ENCODE peak calls at places on chromosomes 11 and 22, in seven cellular contexts. P, M, S, B, K, Y and I are unnamed samples.
A peak's percentile ranks its signal among the peaks of the same experiment; 100 is the strongest.

GRCh38 chr22:48705159-48705916 is 1122.3 kb downstream of the BRD1 start:
- DNase-seq in P (no peak), M (no peak), S (no peak), B (no peak), K (no peak), Y (peak; percentile 22), I (no peak)

GRCh38 chr11:765025-765801 is 12.1 kb downstream of the GATD1 start:
- DNase-seq in P (no peak), M (no peak), S (peak; percentile 56), B (no peak), K (peak; percentile 70), Y (peak; percentile 69), I (no peak)

GRCh38 chr11:3073029-3073435 is 15.8 kb upstream of the CARS1 start:
- DNase-seq in P (peak; percentile 73), M (no peak), S (no peak), B (no peak), K (no peak), Y (peak; percentile 7), I (no peak)

GRCh38 chr11:68142028-68142412 is 20.8 kb upstream of the CHKA start:
- DNase-seq in P (no peak), M (no peak), S (no peak), B (no peak), K (no peak), Y (no peak), I (no peak)

GRCh38 chr22:19292262-19293230 is 1.0 kb upstream of the CLTCL1 start:
- DNase-seq in P (no peak), M (no peak), S (peak; percentile 18), B (no peak), K (no peak), Y (peak; percentile 44), I (no peak)

GRCh38 chr11:113345978-113346377 is 31.6 kb downstream of the TTC12 start:
- DNase-seq in P (no peak), M (peak; percentile 27), S (no peak), B (no peak), K (no peak), Y (no peak), I (no peak)

GRCh38 chr11:125564357-125564756 is 4.9 kb upstream of the EI24 start:
- DNase-seq in P (no peak), M (no peak), S (no peak), B (no peak), K (no peak), Y (no peak), I (no peak)

GRCh38 chr11:67364783-67365525 is 8.4 kb downstream of the CLCF1 start:
- DNase-seq in P (no peak), M (no peak), S (no peak), B (no peak), K (no peak), Y (no peak), I (no peak)

GRCh38 chr11:68015467-68015866 is 5.3 kb downstream of the ALDH3B1 start:
- DNase-seq in P (no peak), M (no peak), S (no peak), B (no peak), K (no peak), Y (no peak), I (no peak)

GRCh38 chr11:6516865-6517264 is 19.8 kb downstream of the DNHD1 start:
- DNase-seq in P (no peak), M (no peak), S (no peak), B (no peak), K (no peak), Y (no peak), I (no peak)

GRCh38 chr11:71200172-71200716 is 52.1 kb downstream of the SHANK2 start:
- DNase-seq in P (no peak), M (no peak), S (no peak), B (no peak), K (no peak), Y (no peak), I (no peak)

GRCh38 chr11:130159657-130160459 is at the start of gene ST14:
- DNase-seq in P (no peak), M (no peak), S (peak; percentile 89), B (no peak), K (no peak), Y (peak; percentile 59), I (no peak)

GRCh38 chr11:62108017-62108750 is 15.6 kb upstream of the INCENP start:
- DNase-seq in P (peak; percentile 23), M (no peak), S (no peak), B (no peak), K (peak; percentile 75), Y (no peak), I (no peak)

GRCh38 chr11:63670738-63671321 is 346 bp downstream of the ATL3 start:
- DNase-seq in P (no peak), M (no peak), S (peak; percentile 78), B (no peak), K (peak; percentile 67), Y (peak; percentile 71), I (no peak)

GRCh38 chr22:41603873-41604332 is 14.3 kb upstream of the PMM1 start:
- DNase-seq in P (no peak), M (no peak), S (no peak), B (peak; percentile 14), K (no peak), Y (peak; percentile 5), I (no peak)

GRCh38 chr22:39174498-39175120 is 22.1 kb upstream of the CBX7 start:
- DNase-seq in P (peak; percentile 56), M (peak; percentile 71), S (peak; percentile 70), B (peak; percentile 25), K (peak; percentile 99), Y (peak; percentile 88), I (peak; percentile 76)

GRCh38 chr22:23841736-23842404 is 3.1 kb upstream of the DERL3 start:
- DNase-seq in P (no peak), M (no peak), S (no peak), B (no peak), K (no peak), Y (peak; percentile 39), I (no peak)

GRCh38 chr11:118628031-118628430 is 20.6 kb downstream of the PHLDB1 start:
- DNase-seq in P (no peak), M (no peak), S (no peak), B (no peak), K (no peak), Y (peak; percentile 37), I (no peak)

GRCh38 chr22:37623075-37624016 is 14.7 kb downstream of the GGA1 start:
- DNase-seq in P (no peak), M (no peak), S (peak; percentile 76), B (peak; percentile 61), K (peak; percentile 68), Y (peak; percentile 84), I (no peak)

GRCh38 chr11:96168623-96169022 is 174.4 kb downstream of the MAML2 start:
- DNase-seq in P (peak; percentile 50), M (peak; percentile 77), S (no peak), B (no peak), K (peak; percentile 86), Y (no peak), I (no peak)

GRCh38 chr11:120794748-120795147 is 229.2 kb upstream of the TBCEL start:
- DNase-seq in P (no peak), M (no peak), S (no peak), B (no peak), K (no peak), Y (no peak), I (no peak)

GRCh38 chr22:19969141-19969928 is 27.7 kb upstream of the TXNRD2 start:
- DNase-seq in P (no peak), M (no peak), S (no peak), B (no peak), K (no peak), Y (no peak), I (no peak)

GRCh38 chr22:22446527-22446926 is 62.0 kb downstream of the ZNF280B start:
- DNase-seq in P (no peak), M (no peak), S (no peak), B (no peak), K (no peak), Y (no peak), I (no peak)

GRCh38 chr22:45166935-45167334 is 3.2 kb downstream of the NUP50 start:
- DNase-seq in P (no peak), M (no peak), S (no peak), B (no peak), K (no peak), Y (no peak), I (no peak)

GRCh38 chr11:73726825-73727224 is 34.0 kb downstream of the RAB6A start:
- DNase-seq in P (no peak), M (no peak), S (no peak), B (no peak), K (no peak), Y (no peak), I (no peak)

GRCh38 chr11:15563054-15563453 is 448.3 kb downstream of the INSC start:
- DNase-seq in P (no peak), M (no peak), S (no peak), B (no peak), K (no peak), Y (no peak), I (no peak)

GRCh38 chr11:86174101-86175046 is 70.2 kb upstream of the EED start:
- DNase-seq in P (peak; percentile 99), M (peak; percentile 92), S (no peak), B (no peak), K (peak; percentile 94), Y (peak; percentile 88), I (peak; percentile 37)

GRCh38 chr11:43268786-43269185 is 43.0 kb upstream of the API5 start:
- DNase-seq in P (no peak), M (no peak), S (no peak), B (no peak), K (no peak), Y (no peak), I (no peak)

GRCh38 chr11:87871071-87871470 is 304.2 kb downstream of the RAB38 start:
- DNase-seq in P (no peak), M (no peak), S (no peak), B (no peak), K (no peak), Y (no peak), I (no peak)